ENCODE peak calls at places on chromosomes 1 and 21, in six cellular contexts. One of them, this sample, is unnamed.

GRCh38 chr21:43658769-43659135 is 536 bp downstream of the HSF2BP start:
- DNase-seq in HepG2: no peak
- DNase-seq in right lobe of liver: peak; percentile 52
- DNase-seq in SJSA1: no peak
- DNase-seq in endodermal cell: no peak
- DNase-seq in fibroblast of lung: no peak
- DNase-seq in this sample: no peak

GRCh38 chr1:61921435-61921834 is 179.2 kb downstream of the PATJ start:
- DNase-seq in HepG2: no peak
- DNase-seq in right lobe of liver: no peak
- DNase-seq in SJSA1: no peak
- DNase-seq in endodermal cell: no peak
- DNase-seq in fibroblast of lung: no peak
- DNase-seq in this sample: no peak

GRCh38 chr1:6445062-6445763 is 20.6 kb downstream of the ESPN start:
- DNase-seq in HepG2: peak; percentile 74
- DNase-seq in right lobe of liver: peak; percentile 86
- DNase-seq in SJSA1: no peak
- DNase-seq in endodermal cell: peak; percentile 88
- DNase-seq in fibroblast of lung: peak; percentile 20
- DNase-seq in this sample: no peak

GRCh38 chr1:84352298-84353106 is 45.8 kb upstream of the DNASE2B start:
- DNase-seq in HepG2: no peak
- DNase-seq in right lobe of liver: no peak
- DNase-seq in SJSA1: no peak
- DNase-seq in endodermal cell: no peak
- DNase-seq in fibroblast of lung: peak; percentile 81
- DNase-seq in this sample: no peak

GRCh38 chr1:218717611-218718010 is 372.5 kb downstream of the TGFB2 start:
- DNase-seq in HepG2: no peak
- DNase-seq in right lobe of liver: no peak
- DNase-seq in SJSA1: peak; percentile 79
- DNase-seq in endodermal cell: no peak
- DNase-seq in fibroblast of lung: peak; percentile 85
- DNase-seq in this sample: no peak

GRCh38 chr1:150829751-150830150 is 21.7 kb upstream of the CTSK start:
- DNase-seq in HepG2: no peak
- DNase-seq in right lobe of liver: no peak
- DNase-seq in SJSA1: no peak
- DNase-seq in endodermal cell: peak; percentile 64
- DNase-seq in fibroblast of lung: no peak
- DNase-seq in this sample: no peak

GRCh38 chr1:207261971-207262370 is 59.5 kb upstream of the CD55 start:
- DNase-seq in HepG2: no peak
- DNase-seq in right lobe of liver: no peak
- DNase-seq in SJSA1: no peak
- DNase-seq in endodermal cell: no peak
- DNase-seq in fibroblast of lung: no peak
- DNase-seq in this sample: peak; percentile 53

GRCh38 chr1:170253180-170253579 is 107.4 kb downstream of the NTMT2 start:
- DNase-seq in HepG2: no peak
- DNase-seq in right lobe of liver: no peak
- DNase-seq in SJSA1: no peak
- DNase-seq in endodermal cell: no peak
- DNase-seq in fibroblast of lung: no peak
- DNase-seq in this sample: peak; percentile 12

GRCh38 chr1:52551476-52552235 is 1.2 kb downstream of the TUT4 start:
- DNase-seq in HepG2: peak; percentile 31
- DNase-seq in right lobe of liver: no peak
- DNase-seq in SJSA1: peak; percentile 45
- DNase-seq in endodermal cell: peak; percentile 52
- DNase-seq in fibroblast of lung: peak; percentile 62
- DNase-seq in this sample: peak; percentile 47

GRCh38 chr1:247440001-247440620 is 17.8 kb downstream of the OR2B11 start:
- DNase-seq in HepG2: no peak
- DNase-seq in right lobe of liver: no peak
- DNase-seq in SJSA1: no peak
- DNase-seq in endodermal cell: no peak
- DNase-seq in fibroblast of lung: no peak
- DNase-seq in this sample: no peak

GRCh38 chr1:219160942-219161341 is 12.7 kb upstream of the LYPLAL1 start:
- DNase-seq in HepG2: no peak
- DNase-seq in right lobe of liver: no peak
- DNase-seq in SJSA1: no peak
- DNase-seq in endodermal cell: no peak
- DNase-seq in fibroblast of lung: no peak
- DNase-seq in this sample: no peak

GRCh38 chr1:71232166-71232763 is 151.4 kb upstream of the ZRANB2 start:
- DNase-seq in HepG2: no peak
- DNase-seq in right lobe of liver: no peak
- DNase-seq in SJSA1: peak; percentile 86
- DNase-seq in endodermal cell: no peak
- DNase-seq in fibroblast of lung: no peak
- DNase-seq in this sample: no peak

GRCh38 chr1:153288634-153289275 is 24.0 kb downstream of the PGLYRP3 start:
- DNase-seq in HepG2: no peak
- DNase-seq in right lobe of liver: no peak
- DNase-seq in SJSA1: no peak
- DNase-seq in endodermal cell: peak; percentile 91
- DNase-seq in fibroblast of lung: no peak
- DNase-seq in this sample: peak; percentile 83

GRCh38 chr1:55448261-55448660 is 233.1 kb upstream of the USP24 start:
- DNase-seq in HepG2: no peak
- DNase-seq in right lobe of liver: no peak
- DNase-seq in SJSA1: no peak
- DNase-seq in endodermal cell: no peak
- DNase-seq in fibroblast of lung: no peak
- DNase-seq in this sample: no peak

GRCh38 chr1:207234690-207235089 is 86.8 kb upstream of the CD55 start:
- DNase-seq in HepG2: no peak
- DNase-seq in right lobe of liver: no peak
- DNase-seq in SJSA1: no peak
- DNase-seq in endodermal cell: no peak
- DNase-seq in fibroblast of lung: no peak
- DNase-seq in this sample: no peak

GRCh38 chr21:33047231-33047630 is 21.5 kb downstream of the OLIG2 start:
- DNase-seq in HepG2: no peak
- DNase-seq in right lobe of liver: peak; percentile 26
- DNase-seq in SJSA1: no peak
- DNase-seq in endodermal cell: no peak
- DNase-seq in fibroblast of lung: peak; percentile 83
- DNase-seq in this sample: no peak

GRCh38 chr1:116569776-116570357 is 959 bp downstream of the CD58 start:
- DNase-seq in HepG2: peak; percentile 50
- DNase-seq in right lobe of liver: peak; percentile 67
- DNase-seq in SJSA1: no peak
- DNase-seq in endodermal cell: no peak
- DNase-seq in fibroblast of lung: peak; percentile 37
- DNase-seq in this sample: peak; percentile 52

GRCh38 chr1:210218047-210218446 is 14.5 kb upstream of the SERTAD4 start:
- DNase-seq in HepG2: no peak
- DNase-seq in right lobe of liver: no peak
- DNase-seq in SJSA1: no peak
- DNase-seq in endodermal cell: no peak
- DNase-seq in fibroblast of lung: peak; percentile 10
- DNase-seq in this sample: no peak

GRCh38 chr1:6166221-6166620 is 13.9 kb downstream of the CHD5 start:
- DNase-seq in HepG2: no peak
- DNase-seq in right lobe of liver: no peak
- DNase-seq in SJSA1: no peak
- DNase-seq in endodermal cell: no peak
- DNase-seq in fibroblast of lung: no peak
- DNase-seq in this sample: no peak

GRCh38 chr1:222064388-222065201 is 322.7 kb upstream of the DUSP10 start:
- DNase-seq in HepG2: no peak
- DNase-seq in right lobe of liver: no peak
- DNase-seq in SJSA1: no peak
- DNase-seq in endodermal cell: no peak
- DNase-seq in fibroblast of lung: peak; percentile 87
- DNase-seq in this sample: peak; percentile 57

GRCh38 chr1:226677121-226678020 is 61.7 kb downstream of the ITPKB start:
- DNase-seq in HepG2: no peak
- DNase-seq in right lobe of liver: no peak
- DNase-seq in SJSA1: peak; percentile 85
- DNase-seq in endodermal cell: no peak
- DNase-seq in fibroblast of lung: peak; percentile 84
- DNase-seq in this sample: peak; percentile 72

GRCh38 chr1:52669696-52670095 is 28.5 kb downstream of the COA7 start:
- DNase-seq in HepG2: no peak
- DNase-seq in right lobe of liver: no peak
- DNase-seq in SJSA1: peak; percentile 37
- DNase-seq in endodermal cell: no peak
- DNase-seq in fibroblast of lung: peak; percentile 58
- DNase-seq in this sample: peak; percentile 43

GRCh38 chr1:21331752-21332480 is 41.7 kb upstream of the ECE1 start:
- DNase-seq in HepG2: no peak
- DNase-seq in right lobe of liver: peak; percentile 46
- DNase-seq in SJSA1: no peak
- DNase-seq in endodermal cell: no peak
- DNase-seq in fibroblast of lung: no peak
- DNase-seq in this sample: no peak

GRCh38 chr1:235011599-235012435 is 116.8 kb downstream of the TOMM20 start:
- DNase-seq in HepG2: no peak
- DNase-seq in right lobe of liver: peak; percentile 51
- DNase-seq in SJSA1: peak; percentile 97
- DNase-seq in endodermal cell: peak; percentile 44
- DNase-seq in fibroblast of lung: peak; percentile 100
- DNase-seq in this sample: peak; percentile 100

GRCh38 chr1:15051898-15052528 is 101.5 kb upstream of the TMEM51 start:
- DNase-seq in HepG2: no peak
- DNase-seq in right lobe of liver: no peak
- DNase-seq in SJSA1: no peak
- DNase-seq in endodermal cell: no peak
- DNase-seq in fibroblast of lung: no peak
- DNase-seq in this sample: no peak

GRCh38 chr1:5477716-5478115 is 514.5 kb downstream of the NPHP4 start:
- DNase-seq in HepG2: no peak
- DNase-seq in right lobe of liver: no peak
- DNase-seq in SJSA1: no peak
- DNase-seq in endodermal cell: no peak
- DNase-seq in fibroblast of lung: no peak
- DNase-seq in this sample: no peak

GRCh38 chr21:30207252-30207579 is 8.7 kb downstream of the CLDN8 start:
- DNase-seq in HepG2: no peak
- DNase-seq in right lobe of liver: no peak
- DNase-seq in SJSA1: no peak
- DNase-seq in endodermal cell: no peak
- DNase-seq in fibroblast of lung: no peak
- DNase-seq in this sample: no peak

GRCh38 chr1:99279525-99279924 is 15.2 kb downstream of the PLPPR4 start:
- DNase-seq in HepG2: no peak
- DNase-seq in right lobe of liver: peak; percentile 66
- DNase-seq in SJSA1: no peak
- DNase-seq in endodermal cell: peak; percentile 44
- DNase-seq in fibroblast of lung: no peak
- DNase-seq in this sample: no peak

DNA sequence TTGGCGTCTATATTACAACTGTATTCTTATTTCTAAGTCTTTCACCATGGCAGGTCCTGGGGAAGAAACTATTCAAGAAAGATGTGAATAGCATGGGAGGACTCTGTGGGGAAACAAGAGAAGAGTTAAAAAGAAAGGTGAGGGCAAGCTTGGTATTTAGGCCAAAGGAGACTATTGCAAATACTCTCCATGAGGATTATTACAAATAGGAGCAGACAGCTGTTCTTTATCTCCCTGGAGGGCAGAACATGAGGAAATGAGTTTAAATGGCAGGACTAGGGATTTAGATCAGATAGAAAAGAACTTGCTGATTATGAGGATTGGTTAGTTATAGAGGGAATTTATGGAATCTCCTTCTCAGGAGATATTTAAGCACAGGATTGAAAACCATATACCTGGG is 186.8 kb downstream of the CDC7 start:
- DNase-seq in HepG2: no peak
- DNase-seq in right lobe of liver: no peak
- DNase-seq in SJSA1: no peak
- DNase-seq in endodermal cell: no peak
- DNase-seq in fibroblast of lung: no peak
- DNase-seq in this sample: no peak
- H3K4me1 ChIP-seq in HepG2: no peaks in the 10 kb centered on the region
- H3K4me1 ChIP-seq in right lobe of liver: no peaks in the 10 kb centered on the region
- H3K4me1 ChIP-seq in SJSA1: no peaks in the 10 kb centered on the region
- H3K4me1 ChIP-seq in endodermal cell: peaks cover 13% of the 10 kb centered on the region
- H3K4me1 ChIP-seq in fibroblast of lung: peaks cover 10% of the 10 kb centered on the region
- H3K4me1 ChIP-seq in this sample: no peaks in the 10 kb centered on the region

GRCh38 chr1:178273707-178274410 is 180.0 kb downstream of the RASAL2 start:
- DNase-seq in HepG2: no peak
- DNase-seq in right lobe of liver: no peak
- DNase-seq in SJSA1: peak; percentile 46
- DNase-seq in endodermal cell: no peak
- DNase-seq in fibroblast of lung: peak; percentile 83
- DNase-seq in this sample: peak; percentile 91
- H3K4me1 ChIP-seq in HepG2: peaks cover 9% of the 10 kb centered on the region
- H3K4me1 ChIP-seq in right lobe of liver: no peaks in the 10 kb centered on the region
- H3K4me1 ChIP-seq in SJSA1: peaks cover 44% of the 10 kb centered on the region
- H3K4me1 ChIP-seq in endodermal cell: peaks cover 3% of the 10 kb centered on the region
- H3K4me1 ChIP-seq in fibroblast of lung: no peaks in the 10 kb centered on the region
- H3K4me1 ChIP-seq in this sample: peaks cover 88% of the 10 kb centered on the region

GRCh38 chr1:198909973-198910372 is 271.1 kb downstream of the PTPRC start:
- DNase-seq in HepG2: no peak
- DNase-seq in right lobe of liver: no peak
- DNase-seq in SJSA1: no peak
- DNase-seq in endodermal cell: no peak
- DNase-seq in fibroblast of lung: peak; percentile 80
- DNase-seq in this sample: no peak
- H3K4me1 ChIP-seq in HepG2: no peaks in the 10 kb centered on the region
- H3K4me1 ChIP-seq in right lobe of liver: no peaks in the 10 kb centered on the region
- H3K4me1 ChIP-seq in SJSA1: peaks cover 10% of the 10 kb centered on the region
- H3K4me1 ChIP-seq in endodermal cell: no peaks in the 10 kb centered on the region
- H3K4me1 ChIP-seq in fibroblast of lung: peaks cover 3% of the 10 kb centered on the region
- H3K4me1 ChIP-seq in this sample: peaks cover 29% of the 10 kb centered on the region

DNA sequence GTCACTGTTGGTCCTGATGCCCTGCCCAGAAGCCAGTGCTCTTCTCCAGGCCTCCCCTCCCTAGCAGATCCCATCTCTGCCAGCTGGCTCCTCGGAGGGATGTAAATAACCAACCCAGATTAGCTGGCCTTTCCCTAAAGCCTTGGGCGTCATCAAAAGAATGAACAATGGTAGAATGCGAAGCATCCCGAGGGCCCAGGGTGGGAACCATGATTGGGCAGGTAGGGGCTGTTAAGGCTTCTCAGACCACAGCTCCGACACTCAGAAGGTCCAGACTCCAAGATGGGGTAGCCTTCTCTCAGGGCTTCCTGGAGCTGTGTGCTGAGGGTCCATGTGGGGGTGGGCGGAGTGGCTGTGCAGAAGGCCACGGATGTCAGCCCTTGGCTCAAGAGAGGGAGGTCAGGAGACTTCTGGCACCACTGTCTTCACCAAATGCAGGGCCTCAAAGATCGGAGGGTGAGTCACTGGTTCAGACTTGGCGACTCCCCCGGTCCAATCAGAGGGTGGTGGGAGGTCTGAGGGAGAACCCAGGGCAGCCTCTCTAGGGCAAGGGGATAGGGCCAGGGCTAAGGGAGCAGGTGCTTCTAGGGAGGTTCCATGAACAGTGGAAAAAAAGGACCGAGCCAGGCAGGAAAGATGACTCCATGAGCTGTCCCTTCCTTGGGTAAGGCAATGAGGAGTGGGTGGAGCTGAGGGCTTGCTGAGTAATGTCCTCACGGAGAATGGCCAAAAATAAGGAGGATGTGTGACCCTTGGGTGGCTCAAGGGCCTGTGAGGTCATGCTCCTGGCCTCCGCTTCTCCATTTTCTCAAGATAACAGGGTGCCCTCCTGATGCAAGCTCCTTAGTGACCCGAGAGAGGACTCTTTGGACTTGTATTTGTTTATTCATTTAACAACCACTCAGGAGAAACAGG is 58.4 kb upstream of the EPS8L3 start:
- DNase-seq in HepG2: no peak
- DNase-seq in right lobe of liver: no peak
- DNase-seq in SJSA1: peak; percentile 74
- DNase-seq in endodermal cell: peak; percentile 38
- DNase-seq in fibroblast of lung: peak; percentile 63
- DNase-seq in this sample: no peak
- H3K4me1 ChIP-seq in HepG2: peaks cover 62% of the 10 kb centered on the region
- H3K4me1 ChIP-seq in right lobe of liver: no peaks in the 10 kb centered on the region
- H3K4me1 ChIP-seq in SJSA1: peaks cover 56% of the 10 kb centered on the region
- H3K4me1 ChIP-seq in endodermal cell: no peaks in the 10 kb centered on the region
- H3K4me1 ChIP-seq in fibroblast of lung: peaks cover 35% of the 10 kb centered on the region
- H3K4me1 ChIP-seq in this sample: no peaks in the 10 kb centered on the region

This sample was measured in foreskin keratinocyte.